ENCODE peak calls at places on chromosomes 5 and 9, in four cellular contexts. R is right cardiac atrium, E is thoracic aorta, Y is A549. G is an unnamed sample.

GRCh38 chr5:120600639-120601038 is 136.5 kb downstream of the PRR16 start:
- DNase-seq in E (no peak), R (no peak), Y (no peak), G (no peak)

GRCh38 chr9:93058357-93059096 is at the start of gene SUSD3:
- DNase-seq in Y (peak; percentile 24), E (no peak), R (peak; percentile 72), G (no peak)

GRCh38 chr9:134316444-134317160 is 9.7 kb upstream of the RXRA start:
- DNase-seq in E (no peak), R (peak; percentile 74), Y (no peak), G (no peak)

GRCh38 chr5:9361835-9362234 is 184.0 kb downstream of the SEMA5A start:
- DNase-seq in Y (peak; percentile 66), R (peak; percentile 21), E (no peak), G (peak; percentile 15)

GRCh38 chr9:136312436-136312835 is 8.5 kb upstream of the CCDC187 start:
- DNase-seq in E (no peak), Y (peak; percentile 48), R (peak; percentile 41), G (peak; percentile 75)

GRCh38 chr9:38337706-38338264 is 54.7 kb upstream of the ALDH1B1 start:
- DNase-seq in Y (no peak), R (no peak), E (no peak), G (no peak)

GRCh38 chr5:73592546-73592945 is 27.0 kb downstream of the UTP15 start:
- DNase-seq in R (no peak), E (no peak), Y (peak; percentile 22), G (no peak)

GRCh38 chr5:107743357-107744000 is 72.7 kb upstream of the EFNA5 start:
- DNase-seq in E (no peak), R (no peak), Y (peak; percentile 4), G (no peak)

GRCh38 chr9:89676281-89676680 is 71.5 kb downstream of the GADD45G start:
- DNase-seq in E (no peak), Y (no peak), R (peak; percentile 54), G (peak; percentile 27)

GRCh38 chr9:79220246-79220645 is 351.5 kb upstream of the TLE4 start:
- DNase-seq in R (no peak), Y (no peak), E (no peak), G (no peak)

GRCh38 chr9:126822873-126823272 is 18.0 kb downstream of the ZBTB43 start:
- DNase-seq in E (no peak), Y (no peak), R (no peak), G (no peak)

GRCh38 chr5:78245126-78245525 is 49.4 kb downstream of the AP3B1 start:
- DNase-seq in E (no peak), R (no peak), Y (no peak), G (no peak)

GRCh38 chr5:75331095-75332090 is 5.6 kb upstream of the HMGCR start:
- DNase-seq in R (no peak), E (no peak), Y (peak; percentile 23), G (no peak)

GRCh38 chr9:4362281-4362680 is 62.4 kb upstream of the GLIS3 start:
- DNase-seq in R (no peak), Y (no peak), E (no peak), G (no peak)

GRCh38 chr5:124572973-124573372 is 173.5 kb downstream of the ZNF608 start:
- DNase-seq in R (no peak), E (no peak), Y (no peak), G (no peak)

GRCh38 chr5:124570285-124571035 is 176.0 kb downstream of the ZNF608 start:
- DNase-seq in Y (no peak), R (no peak), E (no peak), G (no peak)

GRCh38 chr5:124576848-124577409 is 169.5 kb downstream of the ZNF608 start:
- DNase-seq in Y (no peak), R (no peak), E (no peak), G (no peak)

GRCh38 chr5:124575731-124576130 is 170.7 kb downstream of the ZNF608 start:
- DNase-seq in R (no peak), Y (no peak), E (no peak), G (no peak)

GRCh38 chr5:124574521-124575436 is 171.7 kb downstream of the ZNF608 start:
- DNase-seq in R (no peak), Y (no peak), E (no peak), G (no peak)
- H3K27ac ChIP-seq in R (no peak overlapping the region), Y (no peak overlapping the region), E (no peak overlapping the region), G (no peak overlapping the region)

GRCh38 chr9:16057541-16057940 is 504.7 kb downstream of the CCDC171 start:
- DNase-seq in R (no peak), E (no peak), Y (no peak), G (no peak)
- H3K4me3 ChIP-seq in R (no peak overlapping the region), E (no peak overlapping the region), Y (no peak overlapping the region), G (no peak overlapping the region)

DNA sequence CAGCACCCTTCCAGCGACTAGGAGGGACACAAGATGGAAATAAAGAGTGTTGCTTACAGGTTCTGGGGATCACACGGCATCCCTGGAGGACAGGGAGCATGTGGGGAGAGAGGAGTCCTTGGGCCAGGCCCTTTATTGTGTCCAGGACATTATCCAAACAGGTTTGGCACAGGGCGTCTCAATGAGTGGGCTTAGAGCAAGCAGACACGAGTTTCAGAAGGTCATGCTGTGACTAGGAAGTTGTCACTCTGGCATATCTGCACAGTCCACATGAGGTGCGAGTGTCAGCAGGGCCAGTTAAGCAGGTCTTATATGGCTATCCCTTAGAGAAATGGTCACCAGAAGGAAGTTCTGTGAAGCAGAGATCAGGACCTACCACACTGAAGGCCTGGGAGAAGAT is 174.5 kb upstream of the OTULINL start:
- DNase-seq in R (no peak), E (no peak), Y (no peak), G (no peak)
- H3K27ac ChIP-seq in R (peak overlapping the region; percentile 75), E (peak overlapping the region; percentile 3), Y (no peak overlapping the region), G (no peak overlapping the region)

GRCh38 chr9:33163433-33164137 is 3.6 kb downstream of the B4GALT1 start:
- DNase-seq in Y (no peak), E (no peak), R (no peak), G (no peak)
- H3K4me3 ChIP-seq in Y (peak overlapping the region; percentile 86), E (peak overlapping the region; percentile 92), R (peak overlapping the region; percentile 87), G (no peak overlapping the region)

GRCh38 chr5:89458330-89458656 is 575.3 kb upstream of the MEF2C start:
- DNase-seq in Y (no peak), E (no peak), R (no peak), G (no peak)
- H3K27ac ChIP-seq in Y (no peak overlapping the region), E (peak overlapping the region; percentile 60), R (peak overlapping the region; percentile 49), G (peak overlapping the region; percentile 81)

DNA sequence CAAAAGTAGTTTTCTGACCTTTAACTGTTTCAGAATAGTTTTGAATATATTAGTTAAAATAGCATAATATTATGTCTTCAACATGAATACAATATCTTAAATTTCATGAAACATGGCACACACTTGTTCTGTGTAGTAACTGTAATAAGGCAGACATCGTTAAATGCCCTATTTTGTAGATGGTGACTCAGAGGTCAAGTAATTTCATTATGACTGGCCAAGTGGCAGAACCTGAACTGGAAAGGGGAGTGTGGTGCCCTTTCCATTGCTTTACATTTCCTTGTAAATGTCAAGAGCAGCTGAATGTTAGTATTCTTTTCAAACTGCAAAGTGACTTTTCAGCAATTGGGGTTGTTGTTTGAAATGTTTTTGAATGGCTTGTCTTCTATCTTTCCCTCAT is 201.2 kb upstream of the CDKN2B start:
- DNase-seq in E (no peak), Y (peak; percentile 36), R (no peak), G (peak; percentile 5)
- H3K4me3 ChIP-seq in E (no peak overlapping the region), Y (no peak overlapping the region), R (no peak overlapping the region), G (no peak overlapping the region)

GRCh38 chr9:109001275-109001676 is 12.0 kb downstream of the CTNNAL1 start:
- DNase-seq in E (no peak), R (no peak), Y (peak; percentile 43), G (no peak)

GRCh38 chr9:109003116-109003515 is 10.2 kb downstream of the CTNNAL1 start:
- DNase-seq in Y (no peak), R (no peak), E (no peak), G (no peak)

GRCh38 chr9:109005678-109006077 is 7.6 kb downstream of the CTNNAL1 start:
- DNase-seq in Y (no peak), R (no peak), E (no peak), G (no peak)

GRCh38 chr9:108997112-108997511 is 16.2 kb downstream of the CTNNAL1 start:
- DNase-seq in Y (no peak), E (no peak), R (no peak), G (no peak)

DNA sequence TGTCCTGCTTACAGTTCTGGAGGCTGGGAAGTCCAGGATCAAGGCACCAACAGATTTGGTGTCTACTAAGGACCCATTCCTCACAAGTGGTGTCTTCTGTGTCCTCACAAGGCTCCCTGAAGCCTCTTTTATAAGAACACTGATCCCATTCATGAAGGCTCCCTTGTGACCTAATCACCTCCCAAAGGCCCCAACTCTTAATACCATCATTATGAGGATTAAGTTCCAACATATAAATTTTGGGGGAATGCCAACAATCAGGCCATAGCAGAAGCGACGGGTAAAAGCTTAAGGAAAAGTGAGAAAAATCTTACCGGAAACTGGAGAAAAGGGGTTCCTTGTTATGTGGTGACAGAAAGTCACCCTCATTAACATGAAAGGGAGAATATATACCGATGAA is 11.2 kb downstream of the CTNNAL1 start:
- DNase-seq in E (no peak), R (no peak), Y (no peak), G (no peak)
- H3K27ac ChIP-seq in E (no peak overlapping the region), R (no peak overlapping the region), Y (no peak overlapping the region), G (no peak overlapping the region)

G was measured in SJCRH30.